ENCODE peak calls at places on chromosome 17, in six cellular contexts. Y is cardiac fibroblast, U is IMR-90, R is dorsolateral prefrontal cortex, V is fibroblast of lung, X is AG10803. D is an unnamed sample.
A peak's percentile ranks its signal among the peaks of the same experiment; 100 is the strongest.

GRCh38 chr17:64787255-64787920 is 125.3 kb upstream of the SMURF2 start:
- DNase-seq in U (no peak), V (no peak), X (no peak), R (no peak), Y (no peak), D (no peak)

GRCh38 chr17:10216213-10216982 is 18.0 kb upstream of the GAS7 start:
- DNase-seq in V (no peak), R (no peak), X (no peak), Y (no peak), U (no peak), D (no peak)

GRCh38 chr17:35889818-35890773 is 9.9 kb upstream of the CCL5 start:
- DNase-seq in V (peak; percentile 47), Y (peak; percentile 89), X (peak; percentile 15), U (peak; percentile 68), R (peak; percentile 7), D (peak; percentile 89)

GRCh38 chr17:45110676-45111611 is 21.4 kb downstream of the PLCD3 start:
- DNase-seq in V (no peak), X (peak; percentile 74), U (no peak), Y (peak; percentile 45), R (peak; percentile 40), D (no peak)

GRCh38 chr17:8506145-8506544 is 70.5 kb downstream of the NDEL1 start:
- DNase-seq in Y (no peak), V (no peak), R (no peak), X (no peak), U (no peak), D (no peak)

GRCh38 chr17:36469733-36470132 is 16.7 kb upstream of the ZNHIT3 start:
- DNase-seq in R (no peak), U (no peak), Y (no peak), X (no peak), V (no peak), D (no peak)

GRCh38 chr17:48541574-48542113 is 3.3 kb downstream of the HOXB2 start:
- DNase-seq in Y (peak; percentile 86), X (peak; percentile 89), U (peak; percentile 69), R (no peak), V (peak; percentile 85), D (peak; percentile 75)

GRCh38 chr17:15944720-15945492 is at the start of gene ADORA2B:
- DNase-seq in V (peak; percentile 75), R (peak; percentile 15), U (peak; percentile 71), Y (peak; percentile 87), X (peak; percentile 55), D (peak; percentile 88)

GRCh38 chr17:35094902-35095301 is 24.8 kb downstream of the RAD51D start:
- DNase-seq in U (peak; percentile 93), R (no peak), Y (peak; percentile 81), V (peak; percentile 92), X (peak; percentile 83), D (peak; percentile 90)

GRCh38 chr17:40903129-40903847 is 18.2 kb upstream of the KRT20 start:
- DNase-seq in X (peak; percentile 35), Y (no peak), V (peak; percentile 10), U (peak; percentile 70), R (no peak), D (peak; percentile 1)

GRCh38 chr17:42518755-42519545 is 17.1 kb upstream of the NAGLU start:
- DNase-seq in X (peak; percentile 25), V (peak; percentile 63), U (no peak), R (no peak), Y (peak; percentile 85), D (peak; percentile 83)

DNA sequence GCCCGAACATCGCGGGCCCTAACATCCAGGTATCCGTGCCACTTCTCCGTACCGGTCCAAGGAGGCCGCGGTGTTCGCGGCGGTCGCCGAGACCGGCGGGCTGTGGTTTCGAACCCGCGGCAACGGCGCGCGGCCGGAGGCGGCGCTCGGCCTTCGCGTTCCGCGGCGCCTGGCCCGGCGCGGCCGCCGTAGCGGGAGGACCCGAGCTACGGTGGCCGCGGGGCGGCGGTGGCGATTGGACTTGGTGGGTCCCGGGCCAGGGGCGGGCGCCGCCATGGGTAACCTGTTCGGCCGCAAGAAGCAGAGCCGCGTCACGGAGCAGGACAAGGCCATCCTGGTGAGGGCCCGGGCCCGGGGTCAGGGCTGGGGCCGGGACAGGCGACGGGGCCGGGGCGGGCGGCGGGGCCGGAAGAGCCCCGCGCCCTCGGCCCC is at the start of gene CHMP6:
- DNase-seq in R (peak; percentile 62), V (peak; percentile 77), U (peak; percentile 76), Y (peak; percentile 85), X (peak; percentile 78), D (peak; percentile 79)
- TF ChIP-seq CTCF in R (peak; percentile 33), V (no peak), U (peak; percentile 33), Y (no peak), X (peak; percentile 18), D (no peak)

GRCh38 chr17:50423553-50424159 is 2.4 kb upstream of the ACSF2 start:
- DNase-seq in R (no peak), V (peak; percentile 94), X (peak; percentile 93), Y (peak; percentile 93), U (peak; percentile 91), D (peak; percentile 80)

GRCh38 chr17:50424246-50425000 is 1.6 kb upstream of the ACSF2 start:
- DNase-seq in Y (no peak), X (no peak), R (no peak), V (no peak), U (no peak), D (no peak)

GRCh38 chr17:50425682-50426471 is at the start of gene ACSF2:
- DNase-seq in R (no peak), Y (peak; percentile 61), X (peak; percentile 49), V (peak; percentile 71), U (peak; percentile 22), D (peak; percentile 40)

GRCh38 chr17:50426472-50426782 is 409 bp downstream of the ACSF2 start:
- DNase-seq in Y (no peak), U (no peak), X (no peak), R (no peak), V (no peak), D (no peak)

GRCh38 chr17:50425001-50425681 is 877 bp upstream of the ACSF2 start:
- DNase-seq in X (no peak), V (no peak), R (no peak), U (no peak), Y (no peak), D (no peak)
- H3K4me3 ChIP-seq in X (peak overlapping the region; percentile 57), V (peak overlapping the region; percentile 62), R (peak overlapping the region; percentile 72), U (peak overlapping the region; percentile 56), Y (peak overlapping the region; percentile 74), D (peak overlapping the region; percentile 68)

GRCh38 chr17:72434581-72434980 is 313.8 kb downstream of the SOX9 start:
- DNase-seq in Y (no peak), X (no peak), U (no peak), V (no peak), R (no peak), D (no peak)
- TF ChIP-seq CTCF in Y (no peak), X (no peak), U (no peak), V (no peak), R (no peak), D (no peak)

DNA sequence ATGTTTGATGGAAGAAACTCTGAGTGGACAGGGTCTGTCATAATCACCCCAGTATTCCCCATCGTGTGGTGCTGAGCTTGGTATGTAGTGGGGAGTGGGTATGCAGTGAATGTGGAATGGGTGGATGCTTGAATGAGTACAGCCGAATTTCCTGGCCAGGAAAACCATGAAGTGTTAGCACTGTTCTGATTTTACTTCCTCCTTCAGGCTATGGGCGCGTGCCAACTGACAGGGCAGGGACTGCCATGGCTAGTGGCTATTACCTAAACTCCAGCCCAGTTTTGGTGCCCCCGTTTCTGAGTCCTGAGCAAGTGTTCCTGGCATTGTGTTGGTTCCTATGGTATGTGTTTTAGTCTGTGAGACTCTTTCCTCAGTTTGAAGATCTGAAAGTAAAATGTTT is 48.6 kb downstream of the PRKCA start:
- DNase-seq in U (no peak), X (no peak), R (no peak), V (no peak), Y (no peak), D (no peak)
- H3K4me3 ChIP-seq in U (no peak overlapping the region), X (no peak overlapping the region), R (no peak overlapping the region), V (no peak overlapping the region), Y (no peak overlapping the region), D (no peak overlapping the region)

D was measured in fibroblast of pulmonary artery.